ENCODE peak calls at places on chromosomes 2 and 18, in eight cellular contexts. F is hepatocyte, U is PC-3, Y is mammary epithelial cell, X is foreskin keratinocyte, G is lower lobe of right lung, V is glutamatergic neuron, M is left lung. I is an unnamed sample.
A peak's percentile ranks its signal among the peaks of the same experiment; 100 is the strongest.

GRCh38 chr2:171416009-171416926 is 17.5 kb downstream of the METTL8 start:
- DNase-seq in F (peak; percentile 95), U (peak; percentile 96), Y (peak; percentile 95), X (peak; percentile 82), G (peak; percentile 82), V (peak; percentile 86), M (peak; percentile 87), I (peak; percentile 64)

GRCh38 chr2:239098288-239098970 is 250.5 kb downstream of the TWIST2 start:
- DNase-seq in F (no peak), U (peak; percentile 76), Y (peak; percentile 87), X (peak; percentile 49), G (no peak), V (no peak), M (no peak), I (no peak)

GRCh38 chr18:24018299-24018910 is 3.9 kb downstream of the TTC39C start:
- DNase-seq in F (no peak), U (no peak), Y (no peak), X (no peak), G (no peak), V (no peak), M (no peak), I (no peak)

GRCh38 chr2:120638450-120638849 is 97.2 kb upstream of the GLI2 start:
- DNase-seq in F (no peak), U (no peak), Y (no peak), X (no peak), G (no peak), V (no peak), M (no peak), I (no peak)

GRCh38 chr18:24009651-24010333 is 4.8 kb upstream of the TTC39C start:
- DNase-seq in F (no peak), U (no peak), Y (peak; percentile 57), X (no peak), G (no peak), V (no peak), M (no peak), I (no peak)

GRCh38 chr2:39668576-39668975 is 2.9 kb downstream of the TMEM178A start:
- DNase-seq in F (no peak), U (no peak), Y (no peak), X (no peak), G (no peak), V (no peak), M (no peak), I (no peak)

GRCh38 chr2:168633200-168633599 is 169.2 kb upstream of the NOSTRIN start:
- DNase-seq in F (no peak), U (no peak), Y (no peak), X (no peak), G (no peak), V (no peak), M (no peak), I (no peak)

GRCh38 chr2:134665729-134666506 is 52.9 kb downstream of the TMEM163 start:
- DNase-seq in F (no peak), U (no peak), Y (no peak), X (no peak), G (no peak), V (no peak), M (no peak), I (no peak)

GRCh38 chr2:57878573-57878910 is 168.1 kb upstream of the VRK2 start:
- DNase-seq in F (no peak), U (no peak), Y (no peak), X (no peak), G (no peak), V (no peak), M (no peak), I (no peak)

GRCh38 chr2:15050483-15050882 is 418.0 kb downstream of the LRATD1 start:
- DNase-seq in F (no peak), U (peak; percentile 72), Y (peak; percentile 3), X (no peak), G (no peak), V (no peak), M (no peak), I (no peak)

GRCh38 chr2:134306521-134306920 is 52.6 kb downstream of the MGAT5 start:
- DNase-seq in F (no peak), U (peak; percentile 14), Y (peak; percentile 54), X (peak; percentile 20), G (no peak), V (no peak), M (no peak), I (no peak)

GRCh38 chr2:64462940-64463339 is 9.0 kb downstream of the LGALSL start:
- DNase-seq in F (no peak), U (no peak), Y (no peak), X (no peak), G (no peak), V (no peak), M (no peak), I (no peak)

GRCh38 chr2:28395334-28396061 is 2.8 kb downstream of the FOSL2 start:
- DNase-seq in F (peak; percentile 66), U (peak; percentile 53), Y (peak; percentile 72), X (peak; percentile 44), G (peak; percentile 78), V (no peak), M (peak; percentile 67), I (no peak)

GRCh38 chr2:152036611-152037469 is 62.0 kb downstream of the CACNB4 start:
- DNase-seq in F (peak; percentile 78), U (peak; percentile 76), Y (peak; percentile 46), X (no peak), G (peak; percentile 55), V (peak; percentile 76), M (peak; percentile 61), I (peak; percentile 62)

GRCh38 chr2:223529676-223530075 is 72.5 kb downstream of the SCG2 start:
- DNase-seq in F (no peak), U (no peak), Y (peak; percentile 40), X (no peak), G (no peak), V (no peak), M (no peak), I (no peak)

GRCh38 chr2:215034154-215034553 is 104.3 kb downstream of the ABCA12 start:
- DNase-seq in F (no peak), U (no peak), Y (peak; percentile 19), X (no peak), G (no peak), V (no peak), M (no peak), I (no peak)

GRCh38 chr2:191043438-191043837 is 29.5 kb upstream of the STAT1 start:
- DNase-seq in F (no peak), U (peak; percentile 68), Y (peak; percentile 12), X (peak; percentile 29), G (no peak), V (no peak), M (no peak), I (no peak)

GRCh38 chr18:57649536-57650495 is 28.2 kb upstream of the NARS1 start:
- DNase-seq in F (no peak), U (peak; percentile 95), Y (peak; percentile 77), X (peak; percentile 70), G (no peak), V (no peak), M (no peak), I (peak; percentile 65)

GRCh38 chr2:10659898-10660568 is 29.7 kb downstream of the NOL10 start:
- DNase-seq in F (peak; percentile 80), U (peak; percentile 85), Y (peak; percentile 52), X (no peak), G (no peak), V (peak; percentile 78), M (peak; percentile 44), I (peak; percentile 29)

GRCh38 chr2:729363-729762 is 52.2 kb upstream of the TMEM18 start:
- DNase-seq in F (no peak), U (no peak), Y (no peak), X (no peak), G (no peak), V (no peak), M (no peak), I (no peak)

GRCh38 chr2:219823566-219823965 is 196.1 kb downstream of the SLC4A3 start:
- DNase-seq in F (no peak), U (no peak), Y (no peak), X (no peak), G (no peak), V (no peak), M (no peak), I (no peak)

GRCh38 chr2:69567157-69567908 is 76.2 kb downstream of the AAK1 start:
- DNase-seq in F (no peak), U (peak; percentile 89), Y (peak; percentile 60), X (peak; percentile 66), G (no peak), V (no peak), M (no peak), I (no peak)
- TF ChIP-seq CTCF in F (no peak), U (peak; percentile 17), Y (no peak), X (peak; percentile 19), G (no peak), V (no peak), M (no peak), I (no peak)

DNA sequence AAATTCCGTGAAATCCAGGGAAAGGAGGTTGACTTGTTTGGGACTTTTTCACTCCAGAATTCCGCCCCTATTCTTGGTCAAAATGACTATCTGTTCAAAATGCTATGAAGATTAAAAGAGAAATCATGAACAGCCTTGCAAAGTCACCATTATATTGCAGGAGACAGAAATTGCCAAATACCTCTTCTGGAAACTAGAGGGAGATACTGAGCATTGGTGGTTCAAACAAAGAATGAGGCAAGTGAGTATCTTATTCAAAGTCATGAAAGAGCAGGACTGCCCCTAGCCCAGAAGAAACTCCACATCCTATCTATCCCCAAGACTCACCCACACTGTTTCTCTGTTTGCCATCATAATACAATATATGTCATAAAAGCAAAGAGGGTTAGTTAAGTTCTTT is 862.3 kb upstream of the POU3F3 start:
- DNase-seq in F (no peak), U (peak; percentile 6), Y (no peak), X (no peak), G (no peak), V (no peak), M (no peak), I (peak; percentile 6)
- TF ChIP-seq CTCF in F (no peak), U (peak; percentile 50), Y (no peak), X (no peak), G (no peak), V (peak; percentile 29), M (no peak), I (peak; percentile 25)

DNA sequence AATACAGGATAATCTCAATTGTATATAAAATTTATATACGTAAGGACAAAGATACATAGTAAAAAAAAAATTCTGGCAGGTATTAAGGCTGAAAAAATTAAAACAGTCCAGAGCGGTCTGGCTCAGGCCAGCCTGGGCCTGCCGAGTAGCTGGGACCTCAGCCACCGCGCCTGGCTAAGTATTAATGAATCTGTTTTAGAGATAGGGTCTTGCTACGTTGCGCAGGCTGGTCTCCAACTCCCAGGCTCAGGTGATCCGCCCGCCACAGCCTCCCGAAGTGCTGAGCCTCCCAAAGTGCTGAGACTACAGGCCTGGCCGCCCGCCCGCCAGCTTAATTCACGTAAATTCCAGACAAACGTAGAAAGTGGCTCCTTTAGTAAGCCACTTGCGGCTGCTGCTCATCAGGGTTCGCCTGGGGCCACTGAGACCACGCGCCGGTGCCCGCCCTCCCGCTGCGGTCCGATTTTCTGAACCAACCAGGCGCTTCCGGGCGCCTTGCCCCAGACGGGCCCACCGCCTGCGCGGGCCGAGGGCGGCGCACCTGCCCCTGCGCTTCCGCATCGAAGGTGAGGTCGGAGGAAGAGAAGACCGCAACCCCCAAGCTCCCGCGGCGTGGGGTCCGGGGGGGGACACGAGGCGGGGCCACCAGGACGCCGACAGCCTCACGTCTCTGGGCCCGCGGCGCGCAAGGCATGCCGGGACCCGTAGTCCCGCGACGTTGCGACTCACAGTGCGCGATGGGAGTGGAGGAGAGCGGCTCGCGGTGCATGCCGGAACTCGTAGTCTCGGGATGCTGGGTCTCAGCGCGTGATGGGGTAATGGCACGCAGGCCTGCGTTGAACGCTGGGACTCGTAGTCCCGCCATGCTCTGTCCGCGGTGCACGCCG is 695 bp upstream of the CTDP1 start:
- DNase-seq in F (peak; percentile 99), U (peak; percentile 98), Y (peak; percentile 99), X (peak; percentile 97), G (peak; percentile 100), V (peak; percentile 97), M (peak; percentile 100), I (peak; percentile 99)
- TF ChIP-seq CTCF in F (no peak), U (no peak), Y (no peak), X (no peak), G (no peak), V (no peak), M (no peak), I (peak; percentile 4)

GRCh38 chr2:199740111-199740428 is 110.9 kb downstream of the FTCDNL1 start:
- DNase-seq in F (no peak), U (no peak), Y (no peak), X (no peak), G (no peak), V (no peak), M (no peak), I (no peak)
- TF ChIP-seq CTCF in F (no peak), U (no peak), Y (no peak), X (no peak), G (no peak), V (peak; percentile 33), M (no peak), I (no peak)

I was measured in GM13977.